ENCODE peak calls at places on chromosomes 16 and 17, in ten cellular contexts. One of them, this sample, is unnamed.
A peak's percentile ranks its signal among the peaks of the same experiment; 100 is the strongest.

GRCh38 chr17:9343513-9343912 is 232.1 kb downstream of the STX8 start:
- DNase-seq in tibial nerve: no peak
- DNase-seq in left cardiac atrium: no peak
- DNase-seq in DMS153: no peak
- DNase-seq in putamen: no peak
- DNase-seq in caudate nucleus: no peak
- DNase-seq in SW480: no peak
- DNase-seq in pancreas: no peak
- DNase-seq in effector memory CD4-positive, alpha-beta T cell: no peak
- DNase-seq in neuronal stem cell: no peak
- DNase-seq in this sample: no peak

GRCh38 chr17:57956311-57957119 is 1.3 kb upstream of the CUEDC1 start:
- DNase-seq in tibial nerve: no peak
- DNase-seq in neuronal stem cell: no peak
- DNase-seq in putamen: no peak
- DNase-seq in SW480: no peak
- DNase-seq in effector memory CD4-positive, alpha-beta T cell: peak; percentile 17
- DNase-seq in DMS153: no peak
- DNase-seq in caudate nucleus: no peak
- DNase-seq in pancreas: no peak
- DNase-seq in left cardiac atrium: no peak
- DNase-seq in this sample: no peak

GRCh38 chr17:79609616-79610150 is 1.2 kb downstream of the RBFOX3 start:
- DNase-seq in caudate nucleus: no peak
- DNase-seq in DMS153: no peak
- DNase-seq in neuronal stem cell: no peak
- DNase-seq in effector memory CD4-positive, alpha-beta T cell: no peak
- DNase-seq in pancreas: no peak
- DNase-seq in putamen: no peak
- DNase-seq in SW480: no peak
- DNase-seq in tibial nerve: no peak
- DNase-seq in left cardiac atrium: no peak
- DNase-seq in this sample: no peak

GRCh38 chr17:10512856-10513255 is 5.5 kb downstream of the MYH1 start:
- DNase-seq in DMS153: no peak
- DNase-seq in neuronal stem cell: no peak
- DNase-seq in caudate nucleus: no peak
- DNase-seq in effector memory CD4-positive, alpha-beta T cell: no peak
- DNase-seq in pancreas: no peak
- DNase-seq in left cardiac atrium: no peak
- DNase-seq in putamen: no peak
- DNase-seq in tibial nerve: peak; percentile 6
- DNase-seq in SW480: no peak
- DNase-seq in this sample: no peak

GRCh38 chr17:14886200-14886739 is 378.9 kb downstream of the PMP22 start:
- DNase-seq in DMS153: no peak
- DNase-seq in caudate nucleus: no peak
- DNase-seq in SW480: peak; percentile 12
- DNase-seq in effector memory CD4-positive, alpha-beta T cell: no peak
- DNase-seq in left cardiac atrium: no peak
- DNase-seq in pancreas: no peak
- DNase-seq in tibial nerve: no peak
- DNase-seq in putamen: no peak
- DNase-seq in neuronal stem cell: no peak
- DNase-seq in this sample: no peak

GRCh38 chr17:8818654-8819330 is 19.6 kb upstream of the MFSD6L start:
- DNase-seq in pancreas: no peak
- DNase-seq in putamen: no peak
- DNase-seq in neuronal stem cell: no peak
- DNase-seq in left cardiac atrium: no peak
- DNase-seq in tibial nerve: no peak
- DNase-seq in caudate nucleus: no peak
- DNase-seq in DMS153: no peak
- DNase-seq in SW480: no peak
- DNase-seq in effector memory CD4-positive, alpha-beta T cell: no peak
- DNase-seq in this sample: no peak

GRCh38 chr16:23843143-23843542 is 7.4 kb downstream of the PRKCB start:
- DNase-seq in SW480: no peak
- DNase-seq in left cardiac atrium: no peak
- DNase-seq in caudate nucleus: no peak
- DNase-seq in neuronal stem cell: no peak
- DNase-seq in putamen: no peak
- DNase-seq in effector memory CD4-positive, alpha-beta T cell: no peak
- DNase-seq in DMS153: no peak
- DNase-seq in tibial nerve: no peak
- DNase-seq in pancreas: no peak
- DNase-seq in this sample: no peak

GRCh38 chr16:64047878-64048277 is 1074.0 kb downstream of the CDH11 start:
- DNase-seq in tibial nerve: no peak
- DNase-seq in putamen: no peak
- DNase-seq in pancreas: no peak
- DNase-seq in SW480: no peak
- DNase-seq in left cardiac atrium: no peak
- DNase-seq in neuronal stem cell: no peak
- DNase-seq in caudate nucleus: no peak
- DNase-seq in effector memory CD4-positive, alpha-beta T cell: no peak
- DNase-seq in DMS153: no peak
- DNase-seq in this sample: no peak

GRCh38 chr17:76681222-76682137 is 29.3 kb downstream of the MXRA7 start:
- DNase-seq in pancreas: peak; percentile 74
- DNase-seq in SW480: peak; percentile 53
- DNase-seq in caudate nucleus: no peak
- DNase-seq in left cardiac atrium: peak; percentile 80
- DNase-seq in effector memory CD4-positive, alpha-beta T cell: peak; percentile 48
- DNase-seq in putamen: peak; percentile 55
- DNase-seq in tibial nerve: peak; percentile 73
- DNase-seq in DMS153: no peak
- DNase-seq in neuronal stem cell: peak; percentile 73
- DNase-seq in this sample: peak; percentile 70

GRCh38 chr16:86685071-86685470 is 106.7 kb downstream of the FOXL1 start:
- DNase-seq in SW480: no peak
- DNase-seq in pancreas: no peak
- DNase-seq in caudate nucleus: no peak
- DNase-seq in putamen: no peak
- DNase-seq in tibial nerve: no peak
- DNase-seq in neuronal stem cell: no peak
- DNase-seq in effector memory CD4-positive, alpha-beta T cell: no peak
- DNase-seq in DMS153: no peak
- DNase-seq in left cardiac atrium: no peak
- DNase-seq in this sample: no peak

GRCh38 chr17:66593116-66593515 is 241.8 kb upstream of the CACNG5 start:
- DNase-seq in DMS153: no peak
- DNase-seq in effector memory CD4-positive, alpha-beta T cell: no peak
- DNase-seq in tibial nerve: no peak
- DNase-seq in left cardiac atrium: no peak
- DNase-seq in putamen: no peak
- DNase-seq in pancreas: no peak
- DNase-seq in caudate nucleus: no peak
- DNase-seq in neuronal stem cell: no peak
- DNase-seq in SW480: no peak
- DNase-seq in this sample: no peak

GRCh38 chr16:67260426-67261063 is 11.8 kb downstream of the SLC9A5 start:
- DNase-seq in caudate nucleus: no peak
- DNase-seq in neuronal stem cell: no peak
- DNase-seq in SW480: peak; percentile 59
- DNase-seq in putamen: no peak
- DNase-seq in pancreas: no peak
- DNase-seq in left cardiac atrium: no peak
- DNase-seq in DMS153: peak; percentile 11
- DNase-seq in tibial nerve: no peak
- DNase-seq in effector memory CD4-positive, alpha-beta T cell: no peak
- DNase-seq in this sample: peak; percentile 46